ENCODE peak calls at places on chromosomes 11 and 22, in seven cellular contexts. L, V, K, E, A, O and S are unnamed samples.

GRCh38 chr11:94776351-94777321 is 8.5 kb downstream of the AMOTL1 start:
- DNase-seq in L (no peak), V (no peak), K (peak), E (no peak), A (no peak), O (peak), S (no peak)

GRCh38 chr11:68810164-68810563 is 31.6 kb downstream of the CPT1A start:
- DNase-seq in L (no peak), V (peak), K (peak), E (no peak), A (no peak), O (no peak), S (no peak)

GRCh38 chr11:31927982-31928381 is 116.9 kb upstream of the PAX6 start:
- DNase-seq in L (no peak), V (no peak), K (no peak), E (no peak), A (no peak), O (no peak), S (no peak)

GRCh38 chr11:107591446-107592236 is 694 bp downstream of the ELMOD1 start:
- DNase-seq in L (peak), V (no peak), K (no peak), E (no peak), A (peak), O (peak), S (no peak)

GRCh38 chr22:40509401-40510134 is 127.0 kb downstream of the MRTFA start:
- DNase-seq in L (no peak), V (peak), K (peak), E (no peak), A (no peak), O (peak), S (peak)

GRCh38 chr11:116641561-116642045 is 131.2 kb downstream of the BUD13 start:
- DNase-seq in L (peak), V (peak), K (peak), E (no peak), A (no peak), O (no peak), S (no peak)

GRCh38 chr22:42770448-42770726 is 49.7 kb upstream of the A4GALT start:
- DNase-seq in L (no peak), V (no peak), K (no peak), E (no peak), A (no peak), O (no peak), S (no peak)

GRCh38 chr22:35064664-35065063 is 1.3 kb upstream of the ISX start:
- DNase-seq in L (no peak), V (no peak), K (no peak), E (no peak), A (no peak), O (no peak), S (no peak)

GRCh38 chr11:45665206-45665932 is at the start of gene CHST1:
- DNase-seq in L (peak), V (peak), K (peak), E (no peak), A (no peak), O (no peak), S (no peak)

GRCh38 chr11:6319001-6319878 is 1.1 kb downstream of the CAVIN3 start:
- DNase-seq in L (peak), V (peak), K (peak), E (no peak), A (no peak), O (peak), S (no peak)

GRCh38 chr22:43990044-43990443 is 34.1 kb upstream of the PARVB start:
- DNase-seq in L (no peak), V (no peak), K (no peak), E (no peak), A (no peak), O (no peak), S (no peak)

GRCh38 chr11:48051217-48051848 is 71.0 kb downstream of the PTPRJ start:
- DNase-seq in L (no peak), V (no peak), K (no peak), E (no peak), A (no peak), O (no peak), S (no peak)

GRCh38 chr22:23062616-23063538 is 7.4 kb upstream of the GNAZ start:
- DNase-seq in L (peak), V (no peak), K (no peak), E (no peak), A (peak), O (no peak), S (no peak)

GRCh38 chr11:109926941-109927340 is 166.3 kb upstream of the ZC3H12C start:
- DNase-seq in L (no peak), V (no peak), K (no peak), E (no peak), A (no peak), O (no peak), S (no peak)

GRCh38 chr22:27240298-27240885 is 561.2 kb downstream of the MN1 start:
- DNase-seq in L (no peak), V (no peak), K (peak), E (no peak), A (no peak), O (no peak), S (no peak)

GRCh38 chr11:6437993-6438392 is 2.8 kb downstream of the HPX start:
- DNase-seq in L (no peak), V (no peak), K (no peak), E (no peak), A (no peak), O (no peak), S (peak)

DNA sequence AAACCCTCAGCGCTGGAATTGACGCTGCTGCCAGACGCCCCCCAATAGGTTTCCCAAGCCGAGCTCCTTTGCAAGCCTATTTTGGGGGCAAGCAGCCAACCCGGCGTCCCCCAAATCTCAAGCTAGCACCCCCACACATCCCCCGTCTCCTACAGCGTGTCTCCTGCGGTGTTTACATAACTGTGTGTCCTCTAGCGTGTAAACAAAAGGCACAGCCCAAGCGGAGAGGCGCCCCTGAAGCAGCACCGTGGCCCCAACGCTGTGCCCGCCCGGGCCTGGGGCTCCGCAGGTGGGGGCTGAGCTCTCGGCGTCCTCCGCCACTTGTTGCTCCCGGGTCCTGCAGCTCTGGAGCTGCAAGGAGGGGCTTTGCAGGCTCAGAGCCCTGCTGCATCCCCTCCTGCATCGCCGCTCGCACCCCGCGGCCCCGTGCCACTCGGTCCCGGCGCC is 1.6 kb downstream of the CADM1 start:
- DNase-seq in L (peak), V (no peak), K (no peak), E (no peak), A (no peak), O (no peak), S (no peak)
- TF ChIP-seq CTCF in L (no peak), V (no peak), K (no peak), E (no peak), A (no peak), O (no peak), S (no peak)

DNA sequence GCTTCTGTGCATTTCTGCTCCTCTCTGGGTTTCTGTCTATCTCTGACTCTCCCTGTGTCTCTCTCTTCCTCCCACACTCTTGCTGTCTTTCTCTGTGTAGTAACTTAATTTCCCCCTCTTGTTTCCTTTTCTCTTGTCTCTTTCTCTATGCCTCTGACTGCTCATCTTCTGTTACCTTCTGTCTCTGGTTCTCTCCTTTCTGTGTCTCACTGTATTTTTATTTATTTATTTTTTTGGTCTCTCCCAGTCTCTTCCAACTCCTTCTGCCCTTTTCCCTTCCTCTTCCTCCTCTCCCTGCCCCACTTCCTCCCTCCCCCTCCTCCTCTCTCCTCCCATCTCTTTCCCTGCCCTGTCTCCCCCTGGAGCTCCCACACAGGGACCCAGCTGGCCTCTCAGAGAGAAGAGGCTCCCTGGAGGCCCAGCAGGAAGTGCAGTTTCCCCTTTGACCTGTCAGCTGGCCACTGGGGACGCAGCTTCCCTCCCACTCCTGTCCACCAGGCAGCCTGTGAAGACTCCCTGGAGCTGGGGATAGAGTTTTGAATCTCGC is 38.3 kb upstream of the MYH9 start:
- DNase-seq in L (no peak), V (peak), K (no peak), E (no peak), A (no peak), O (peak), S (no peak)
- TF ChIP-seq CTCF in L (no peak), V (peak), K (no peak), E (no peak), A (no peak), O (no peak), S (no peak)

GRCh38 chr11:34065505-34066203 is 14.1 kb downstream of the CAPRIN1 start:
- DNase-seq in L (peak), V (no peak), K (no peak), E (no peak), A (no peak), O (peak), S (no peak)
- TF ChIP-seq CTCF in L (no peak), V (peak), K (no peak), E (no peak), A (no peak), O (peak), S (no peak)

GRCh38 chr11:58923300-58923788 is 15.9 kb upstream of the GLYATL1 start:
- DNase-seq in L (peak), V (no peak), K (peak), E (no peak), A (no peak), O (peak), S (no peak)
- TF ChIP-seq CTCF in L (no peak), V (peak), K (peak), E (peak), A (no peak), O (peak), S (peak)

DNA sequence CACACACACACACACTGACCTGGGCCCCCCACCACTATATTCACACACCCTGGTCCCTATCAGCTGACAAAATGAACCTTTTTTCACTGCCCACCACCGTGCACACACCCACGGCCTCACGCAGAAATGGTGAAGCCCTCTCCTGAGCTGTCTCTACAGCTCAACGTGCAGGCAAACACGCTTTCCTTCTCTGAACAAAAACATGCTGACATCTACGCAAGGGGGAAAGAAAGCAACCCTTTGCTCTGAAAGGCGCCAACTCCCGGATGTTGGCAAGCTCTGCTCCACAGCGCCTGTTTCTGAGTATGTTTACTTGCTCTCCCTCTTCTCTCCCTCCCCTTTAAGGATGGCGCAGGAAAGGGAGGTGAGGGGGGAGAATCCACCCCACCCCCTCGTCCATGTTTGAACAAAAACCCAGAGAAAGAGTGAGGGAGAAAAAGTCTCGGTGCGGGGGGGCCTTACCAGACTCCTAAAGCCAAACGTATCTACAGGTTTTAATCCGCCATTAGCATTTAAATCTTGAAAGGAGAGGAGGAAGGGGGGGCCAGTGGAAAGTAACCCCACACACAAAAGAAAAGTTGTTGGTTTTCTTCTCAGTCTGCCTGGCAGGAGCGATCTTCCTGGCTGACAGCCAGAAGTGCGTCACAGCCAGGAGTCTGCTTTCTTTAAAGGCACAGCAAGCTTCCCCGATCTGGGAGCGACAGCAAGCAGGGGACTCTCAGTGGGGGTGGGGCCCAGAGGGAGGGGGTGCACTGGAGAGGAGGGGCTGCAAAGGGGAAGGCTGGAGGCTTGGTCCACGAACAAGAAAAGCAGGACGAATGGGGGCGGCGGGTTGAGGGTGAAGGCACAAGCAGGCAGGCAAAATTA is 39.6 kb downstream of the NUMA1 start:
- DNase-seq in L (peak), V (peak), K (peak), E (peak), A (peak), O (peak), S (peak)
- TF ChIP-seq CTCF in L (no peak), V (no peak), K (no peak), E (no peak), A (no peak), O (no peak), S (no peak)

DNA sequence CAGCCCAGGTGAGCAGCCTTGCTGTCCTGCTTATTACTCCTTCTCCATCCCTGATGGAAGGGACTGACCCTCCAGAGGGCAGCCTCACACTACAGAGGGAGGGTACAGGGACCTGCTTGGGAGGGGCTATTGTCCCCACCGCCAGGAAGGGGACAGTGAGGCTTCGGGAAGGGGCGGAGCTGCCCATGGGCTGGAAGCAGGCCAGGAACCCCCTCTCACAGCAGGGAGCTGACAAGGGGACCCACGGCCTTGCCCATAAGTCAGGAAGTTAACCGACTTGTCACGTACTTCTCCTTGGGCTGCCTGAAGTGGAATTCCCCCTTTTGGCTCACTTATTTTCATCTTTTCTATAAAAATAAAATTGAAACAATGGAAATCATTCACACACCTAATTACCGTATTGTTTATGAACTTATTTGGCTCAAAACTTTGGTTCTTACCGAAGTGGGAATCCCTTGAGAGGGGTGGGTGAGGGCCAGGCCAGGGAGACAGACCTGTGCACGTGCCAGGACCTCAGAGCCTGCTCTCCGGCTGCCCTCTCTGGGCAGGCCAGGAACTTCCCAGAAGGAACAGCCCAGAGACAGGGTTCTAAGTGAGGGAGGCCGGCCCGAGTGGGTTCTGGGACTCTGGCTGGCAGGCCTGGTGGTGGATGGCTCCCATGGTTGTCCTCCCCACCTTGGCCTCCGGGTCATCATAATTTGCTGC is 5.8 kb downstream of the MGAT3 start:
- DNase-seq in L (peak), V (peak), K (no peak), E (no peak), A (no peak), O (no peak), S (no peak)
- TF ChIP-seq CTCF in L (no peak), V (peak), K (no peak), E (no peak), A (no peak), O (no peak), S (no peak)

DNA sequence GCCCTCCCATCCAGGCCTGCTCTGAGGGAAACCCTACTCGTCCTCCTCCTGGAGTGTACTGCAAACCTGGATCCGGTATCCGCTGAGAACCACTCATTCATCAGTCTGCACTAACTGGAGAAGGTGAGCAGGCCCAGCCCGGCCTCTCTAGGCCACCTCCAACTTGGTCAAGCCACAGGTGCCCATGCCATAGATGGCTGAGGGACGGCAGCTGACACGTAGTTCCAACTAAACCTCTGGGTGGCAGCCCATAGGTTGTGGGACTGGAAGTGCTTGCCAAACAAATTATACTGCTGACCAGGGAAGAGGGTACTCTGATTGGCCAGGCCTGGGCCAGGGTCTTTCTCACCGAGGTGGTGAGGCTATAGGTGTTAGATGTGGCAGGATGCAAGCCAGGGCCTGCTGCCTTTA is 5.9 kb downstream of the KCNQ1OT1 start:
- DNase-seq in L (peak), V (peak), K (peak), E (no peak), A (no peak), O (no peak), S (peak)
- TF ChIP-seq CTCF in L (no peak), V (no peak), K (no peak), E (no peak), A (no peak), O (no peak), S (no peak)

GRCh38 chr22:47014636-47014930 is 252.1 kb downstream of the TBC1D22A start:
- DNase-seq in L (no peak), V (no peak), K (no peak), E (no peak), A (no peak), O (no peak), S (no peak)

GRCh38 chr22:47011131-47011854 is 248.8 kb downstream of the TBC1D22A start:
- DNase-seq in L (no peak), V (no peak), K (no peak), E (no peak), A (no peak), O (no peak), S (no peak)

GRCh38 chr22:47014946-47015345 is 252.5 kb downstream of the TBC1D22A start:
- DNase-seq in L (no peak), V (no peak), K (no peak), E (no peak), A (no peak), O (no peak), S (no peak)

GRCh38 chr22:47013861-47014635 is 251.6 kb downstream of the TBC1D22A start:
- DNase-seq in L (no peak), V (no peak), K (no peak), E (no peak), A (no peak), O (no peak), S (no peak)

DNA sequence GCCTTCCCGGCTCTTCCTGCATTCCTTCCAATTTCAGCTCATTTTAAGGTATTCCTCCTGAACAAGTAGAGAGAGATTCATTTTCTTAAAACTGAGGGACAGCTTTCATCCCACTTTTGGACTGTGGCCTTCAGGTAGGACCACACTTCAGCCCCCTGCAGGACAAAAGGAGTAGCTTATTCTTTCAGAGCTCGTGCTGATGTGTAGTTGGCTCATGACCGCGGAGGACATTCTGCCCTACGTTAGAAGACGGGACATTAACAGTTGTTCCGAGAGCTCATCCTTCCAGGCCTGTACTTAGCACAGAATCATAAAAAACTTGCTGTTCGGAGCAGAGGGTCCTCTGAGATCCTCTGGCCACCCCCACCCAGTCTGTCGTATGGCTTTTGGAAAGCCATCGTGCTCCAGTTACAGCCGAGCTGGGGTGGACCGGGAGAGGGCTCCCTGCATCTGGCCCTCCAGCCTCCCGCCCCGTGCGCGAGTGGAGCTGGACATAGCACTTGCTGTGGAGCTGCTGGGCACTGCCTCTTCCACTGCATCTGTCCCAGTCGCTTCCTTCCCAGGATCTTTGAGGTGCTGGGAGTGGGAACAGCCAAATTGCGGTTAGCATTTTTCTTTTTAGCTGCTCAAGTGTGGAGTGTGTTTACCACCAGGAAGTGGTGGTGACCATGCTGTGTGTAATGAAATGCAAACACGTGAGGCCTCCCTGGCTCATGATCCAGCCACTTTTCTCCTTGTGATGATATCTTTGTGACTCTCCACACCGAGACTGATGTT is 250.3 kb downstream of the TBC1D22A start:
- DNase-seq in L (no peak), V (no peak), K (no peak), E (no peak), A (no peak), O (no peak), S (no peak)
- TF ChIP-seq CTCF in L (peak), V (peak), K (no peak), E (no peak), A (no peak), O (peak), S (no peak)